ENCODE peak calls at places on chromosomes 5 and 9, in ten cellular contexts. M, Q, V, F, H, R, C, D, X and B are unnamed samples.

GRCh38 chr5:179668404-179668803 is 12.4 kb downstream of the CBY3 start:
- DNase-seq in V (no peak), M (peak; percentile 59), F (peak; percentile 25), X (no peak), H (peak; percentile 28), Q (no peak), D (peak; percentile 5), R (no peak), C (peak; percentile 70), B (peak; percentile 27)

GRCh38 chr5:75510836-75511434 is 494 bp downstream of the CERT1 start:
- DNase-seq in C (peak; percentile 31), V (peak; percentile 79), H (peak; percentile 44), X (peak; percentile 16), R (peak; percentile 94), D (peak; percentile 5), F (peak; percentile 22), Q (peak; percentile 50), M (peak; percentile 42), B (peak; percentile 65)

GRCh38 chr5:33370135-33370472 is 70.7 kb upstream of the TARS1 start:
- DNase-seq in Q (no peak), H (no peak), X (no peak), V (no peak), M (no peak), C (no peak), F (no peak), R (no peak), D (peak; percentile 82), B (peak; percentile 16)

GRCh38 chr9:86454701-86455402 is 100.6 kb upstream of the TUT7 start:
- DNase-seq in D (no peak), F (no peak), C (no peak), H (peak; percentile 23), Q (no peak), X (no peak), V (no peak), R (no peak), M (no peak), B (no peak)

GRCh38 chr9:110270211-110270995 is 14.1 kb upstream of the TXN start:
- DNase-seq in F (no peak), H (no peak), D (no peak), M (no peak), X (no peak), R (no peak), Q (no peak), V (no peak), C (no peak), B (no peak)

GRCh38 chr5:100668511-100668910 is 133.3 kb downstream of the FAM174A start:
- DNase-seq in R (no peak), V (no peak), M (no peak), H (no peak), Q (no peak), C (no peak), F (no peak), D (peak; percentile 62), X (no peak), B (no peak)

GRCh38 chr5:127305486-127305885 is 14.9 kb downstream of the MEGF10 start:
- DNase-seq in D (no peak), F (no peak), M (no peak), R (no peak), H (no peak), C (no peak), X (no peak), Q (no peak), V (no peak), B (no peak)

GRCh38 chr9:1440276-1440675 is 390.1 kb downstream of the DMRT2 start:
- DNase-seq in D (no peak), H (no peak), M (no peak), F (no peak), R (no peak), X (no peak), V (no peak), C (no peak), Q (no peak), B (no peak)

GRCh38 chr9:73548201-73548600 is 396.5 kb downstream of the ANXA1 start:
- DNase-seq in C (no peak), X (no peak), M (no peak), F (no peak), V (no peak), Q (no peak), H (no peak), R (no peak), D (no peak), B (no peak)

GRCh38 chr9:124771867-124772621 is 933 bp upstream of the NR6A1 start:
- DNase-seq in X (peak; percentile 87), F (peak; percentile 53), C (peak; percentile 80), D (peak; percentile 73), V (peak; percentile 74), R (peak; percentile 91), H (peak; percentile 66), Q (peak; percentile 75), M (peak; percentile 68), B (peak; percentile 85)

GRCh38 chr9:124776613-124776951 is 351 bp upstream of the OLFML2A start:
- DNase-seq in H (no peak), C (no peak), F (no peak), V (no peak), X (no peak), R (no peak), M (no peak), D (no peak), Q (no peak), B (no peak)

GRCh38 chr9:124774131-124774978 is 2.6 kb upstream of the OLFML2A start:
- DNase-seq in R (peak; percentile 93), M (peak; percentile 84), X (peak; percentile 85), F (peak; percentile 93), C (peak; percentile 83), V (peak; percentile 82), Q (peak; percentile 80), H (peak; percentile 84), D (peak; percentile 79), B (peak; percentile 95)

GRCh38 chr9:124771021-124771866 is at the start of gene NR6A1:
- DNase-seq in M (peak; percentile 98), V (peak; percentile 98), C (peak; percentile 97), D (peak; percentile 94), F (peak; percentile 93), H (peak; percentile 98), R (peak; percentile 99), X (peak; percentile 98), Q (peak; percentile 97), B (peak; percentile 98)

GRCh38 chr9:124773473-124774130 is 2.5 kb upstream of the NR6A1 start:
- DNase-seq in H (no peak), Q (no peak), M (no peak), V (no peak), R (no peak), F (no peak), C (no peak), D (no peak), X (no peak), B (no peak)
- H3K4me1 ChIP-seq in H (peaks cover 31% of the 10 kb centered on the region), Q (peaks cover 6% of the 10 kb centered on the region), M (peaks cover 25% of the 10 kb centered on the region), V (no peaks in the 10 kb centered on the region), R (peaks cover 30% of the 10 kb centered on the region), F (peaks cover 69% of the 10 kb centered on the region), C (peaks cover 27% of the 10 kb centered on the region), D (peaks cover 9% of the 10 kb centered on the region), X (peaks cover 8% of the 10 kb centered on the region), B (peaks cover 22% of the 10 kb centered on the region)

GRCh38 chr5:59128646-59129290 is 545.9 kb downstream of the RAB3C start:
- DNase-seq in R (no peak), Q (no peak), C (peak; percentile 47), X (no peak), D (no peak), F (no peak), V (no peak), M (no peak), H (no peak), B (no peak)

GRCh38 chr5:59123595-59124561 is 541.0 kb downstream of the RAB3C start:
- DNase-seq in D (no peak), M (no peak), R (no peak), Q (no peak), X (no peak), H (no peak), F (no peak), C (peak; percentile 60), V (no peak), B (no peak)

GRCh38 chr5:59125961-59126360 is 543.1 kb downstream of the RAB3C start:
- DNase-seq in R (no peak), Q (no peak), C (no peak), H (no peak), M (no peak), V (no peak), X (no peak), D (no peak), F (no peak), B (no peak)

GRCh38 chr5:59124983-59125960 is 542.4 kb downstream of the RAB3C start:
- DNase-seq in F (no peak), M (no peak), X (no peak), Q (no peak), H (no peak), C (peak; percentile 69), V (no peak), D (no peak), R (no peak), B (no peak)

GRCh38 chr5:59126665-59127354 is 543.9 kb downstream of the RAB3C start:
- DNase-seq in F (no peak), C (peak; percentile 87), Q (no peak), M (no peak), X (peak; percentile 28), D (no peak), V (no peak), R (no peak), H (no peak), B (no peak)
- H3K4me1 ChIP-seq in F (peaks cover 31% of the 10 kb centered on the region), C (peaks cover 93% of the 10 kb centered on the region), Q (peaks cover 68% of the 10 kb centered on the region), M (peaks cover 6% of the 10 kb centered on the region), X (peaks cover 11% of the 10 kb centered on the region), D (peaks cover 20% of the 10 kb centered on the region), V (no peaks in the 10 kb centered on the region), R (peaks cover 19% of the 10 kb centered on the region), H (peaks cover 16% of the 10 kb centered on the region), B (peaks cover 13% of the 10 kb centered on the region)

GRCh38 chr9:121603028-121603427 is 48.4 kb upstream of the DAB2IP start:
- DNase-seq in M (no peak), H (no peak), Q (no peak), D (no peak), C (no peak), R (no peak), F (no peak), V (no peak), X (no peak), B (no peak)
- H3K4me1 ChIP-seq in M (no peaks in the 10 kb centered on the region), H (peaks cover 48% of the 10 kb centered on the region), Q (peaks cover 66% of the 10 kb centered on the region), D (peaks cover 7% of the 10 kb centered on the region), C (peaks cover 14% of the 10 kb centered on the region), R (peaks cover 12% of the 10 kb centered on the region), F (peaks cover 42% of the 10 kb centered on the region), V (no peaks in the 10 kb centered on the region), X (peaks cover 22% of the 10 kb centered on the region), B (peaks cover 17% of the 10 kb centered on the region)

DNA sequence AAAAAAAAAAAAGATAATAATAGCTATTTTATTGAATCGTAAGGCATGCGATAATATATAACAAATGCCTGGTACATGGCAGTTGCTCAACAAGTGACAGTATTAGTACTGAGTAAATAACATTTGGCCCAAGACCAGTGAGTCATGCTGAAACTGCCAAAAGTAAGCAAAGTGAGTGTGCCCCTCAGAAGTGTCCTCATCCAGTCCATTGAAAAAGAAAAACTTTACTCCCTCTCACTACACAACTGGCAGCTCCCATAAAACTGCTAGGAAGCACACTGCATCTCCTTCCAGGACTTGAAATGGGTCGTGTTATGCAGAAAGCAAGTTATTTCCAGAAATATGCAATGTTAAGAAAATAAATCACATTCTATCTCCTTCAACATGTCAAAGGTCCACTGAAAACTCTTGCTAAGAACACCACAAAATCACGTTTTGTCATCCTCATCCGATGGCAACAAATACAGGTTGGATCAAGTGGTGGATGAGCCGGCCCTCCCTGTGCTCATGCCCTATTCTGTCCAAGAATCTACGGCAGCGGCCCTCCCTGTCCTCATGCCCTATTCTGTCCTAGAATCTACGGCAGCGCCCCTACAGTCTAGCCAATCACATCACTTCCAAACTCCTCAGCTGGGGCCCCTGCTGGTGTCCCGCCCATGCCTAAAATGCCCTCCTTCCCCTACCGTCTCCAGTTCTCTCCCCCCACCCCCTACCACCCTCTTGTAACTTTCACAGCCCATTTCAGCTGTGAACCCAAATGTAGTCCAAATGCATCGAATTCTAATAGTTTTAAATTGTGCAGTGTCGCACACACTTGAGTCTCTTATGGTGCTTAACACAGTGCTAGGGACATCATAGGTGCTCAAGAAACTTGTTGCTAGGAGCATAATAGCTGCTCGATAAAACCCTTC is 12.5 kb downstream of the PTCH1 start:
- DNase-seq in F (peak; percentile 59), M (peak; percentile 69), Q (no peak), D (peak; percentile 90), X (no peak), V (no peak), R (no peak), H (peak; percentile 47), C (peak; percentile 59), B (peak; percentile 38)
- H3K4me1 ChIP-seq in F (peaks cover 58% of the 10 kb centered on the region), M (peaks cover 41% of the 10 kb centered on the region), Q (peaks cover 8% of the 10 kb centered on the region), D (peaks cover 14% of the 10 kb centered on the region), X (peaks cover 30% of the 10 kb centered on the region), V (no peaks in the 10 kb centered on the region), R (peaks cover 15% of the 10 kb centered on the region), H (peaks cover 20% of the 10 kb centered on the region), C (peaks cover 22% of the 10 kb centered on the region), B (no peaks in the 10 kb centered on the region)